ENCODE peak calls at places on chromosomes 16 and 17, in six cellular contexts. Q, J, S, O, I and C are unnamed samples.

GRCh38 chr16:69194488-69194887 is 7.5 kb downstream of the SNTB2 start:
- DNase-seq in O (no peak), S (no peak), J (peak; percentile 61), I (no peak), Q (no peak), C (no peak)

GRCh38 chr17:18143044-18143936 is 34.7 kb downstream of the MYO15A start:
- DNase-seq in S (no peak), I (no peak), O (no peak), Q (no peak), J (no peak), C (no peak)

GRCh38 chr17:41973457-41973856 is 6.9 kb downstream of the CNP start:
- DNase-seq in I (no peak), S (peak; percentile 43), J (no peak), Q (no peak), O (peak; percentile 23), C (peak; percentile 61)

GRCh38 chr17:21549107-21549687 is 143.1 kb upstream of the KCNJ18 start:
- DNase-seq in O (no peak), I (peak; percentile 73), J (no peak), S (no peak), Q (no peak), C (no peak)

GRCh38 chr16:81466351-81466960 is 21.8 kb downstream of the CMIP start:
- DNase-seq in S (no peak), J (no peak), I (peak; percentile 58), O (no peak), Q (no peak), C (no peak)

GRCh38 chr16:9836118-9836736 is 346.0 kb downstream of the GRIN2A start:
- DNase-seq in O (no peak), S (no peak), J (no peak), Q (no peak), I (peak; percentile 33), C (no peak)

GRCh38 chr16:1158456-1159324 is 5.8 kb downstream of the CACNA1H start:
- DNase-seq in I (peak; percentile 38), S (peak; percentile 88), Q (no peak), O (peak; percentile 62), J (peak; percentile 95), C (peak; percentile 81)

GRCh38 chr17:64106918-64107317 is 23.0 kb downstream of the ERN1 start:
- DNase-seq in Q (no peak), O (no peak), J (no peak), I (no peak), S (no peak), C (no peak)

GRCh38 chr17:42189651-42189965 is 4.4 kb upstream of the HCRT start:
- DNase-seq in Q (no peak), S (no peak), J (no peak), O (no peak), I (no peak), C (no peak)

GRCh38 chr16:66028505-66029216 is 337.8 kb upstream of the CDH5 start:
- DNase-seq in J (no peak), O (no peak), I (peak; percentile 88), S (no peak), Q (no peak), C (no peak)

GRCh38 chr17:488993-489757 is 136.6 kb upstream of the RPH3AL start:
- DNase-seq in S (peak; percentile 36), Q (peak; percentile 16), O (no peak), I (peak; percentile 75), J (no peak), C (peak; percentile 62)

GRCh38 chr17:40035162-40035559 is 19.0 kb downstream of the MED24 start:
- DNase-seq in S (no peak), O (no peak), I (peak; percentile 25), J (no peak), Q (no peak), C (no peak)

GRCh38 chr16:76955629-76956028 is 235.4 kb upstream of the MON1B start:
- DNase-seq in O (no peak), I (peak; percentile 44), Q (no peak), J (no peak), S (no peak), C (no peak)

GRCh38 chr16:3468501-3468900 is 25.0 kb downstream of the NAA60 start:
- DNase-seq in O (no peak), S (no peak), J (no peak), I (no peak), Q (no peak), C (no peak)

GRCh38 chr16:56874800-56875199 is 9.8 kb downstream of the SLC12A3 start:
- DNase-seq in I (peak; percentile 73), Q (no peak), S (no peak), O (peak; percentile 74), J (no peak), C (no peak)

GRCh38 chr17:33142703-33143299 is 150.3 kb downstream of the ASIC2 start:
- DNase-seq in S (no peak), Q (no peak), J (no peak), I (peak; percentile 36), O (no peak), C (no peak)

GRCh38 chr17:27511154-27511553 is 54.9 kb downstream of the KSR1 start:
- DNase-seq in Q (no peak), O (no peak), I (no peak), J (no peak), S (no peak), C (no peak)

GRCh38 chr16:82991941-82992675 is 365.3 kb downstream of the CDH13 start:
- DNase-seq in S (no peak), Q (no peak), I (no peak), O (no peak), J (no peak), C (no peak)

GRCh38 chr16:79801550-79802090 is 201.1 kb upstream of the MAF start:
- DNase-seq in J (no peak), S (no peak), O (no peak), Q (no peak), I (peak; percentile 50), C (no peak)

GRCh38 chr17:9977175-9977574 is 72.1 kb upstream of the RCVRN start:
- DNase-seq in J (no peak), Q (no peak), I (no peak), S (no peak), O (no peak), C (no peak)

GRCh38 chr17:64092952-64093451 is 36.9 kb downstream of the ERN1 start:
- DNase-seq in O (no peak), Q (no peak), S (no peak), J (no peak), I (no peak), C (no peak)

GRCh38 chr17:63492940-63493339 is 16.1 kb downstream of the ACE start:
- DNase-seq in O (no peak), J (no peak), I (no peak), S (no peak), Q (no peak), C (no peak)

GRCh38 chr17:16935786-16936185 is 36.1 kb downstream of the TNFRSF13B start:
- DNase-seq in Q (no peak), J (peak; percentile 32), I (no peak), S (no peak), O (no peak), C (no peak)

GRCh38 chr17:8144401-8145295 is 7.6 kb downstream of the PER1 start:
- DNase-seq in O (no peak), I (no peak), S (no peak), Q (no peak), J (peak; percentile 68), C (no peak)

GRCh38 chr17:60249517-60249826 is 99.7 kb downstream of the CA4 start:
- DNase-seq in J (no peak), O (no peak), Q (no peak), S (no peak), I (peak; percentile 46), C (no peak)

GRCh38 chr17:12040478-12040877 is 19.8 kb downstream of the MAP2K4 start:
- DNase-seq in J (no peak), Q (no peak), O (no peak), S (no peak), I (no peak), C (no peak)

GRCh38 chr17:65627892-65628622 is 66.6 kb upstream of the AXIN2 start:
- DNase-seq in S (no peak), Q (no peak), I (peak; percentile 77), J (peak; percentile 79), O (peak; percentile 14), C (peak; percentile 21)

GRCh38 chr17:489758-490329 is 137.2 kb upstream of the RPH3AL start:
- DNase-seq in S (peak; percentile 42), J (peak; percentile 74), O (no peak), I (peak; percentile 55), Q (peak; percentile 52), C (peak; percentile 37)

GRCh38 chr17:42177684-42178083 is 3.3 kb downstream of the KCNH4 start:
- DNase-seq in I (no peak), J (no peak), O (no peak), S (no peak), Q (no peak), C (no peak)

GRCh38 chr16:19843371-19843770 is 41.3 kb downstream of the GPRC5B start:
- DNase-seq in Q (no peak), O (no peak), J (peak; percentile 14), I (peak; percentile 25), S (no peak), C (no peak)

GRCh38 chr16:30087181-30087898 is 4.4 kb downstream of the TBX6 start:
- DNase-seq in S (no peak), I (no peak), J (no peak), Q (no peak), O (no peak), C (no peak)

GRCh38 chr16:23757937-23758619 is 3.3 kb downstream of the CHP2 start:
- DNase-seq in O (no peak), S (no peak), Q (no peak), J (no peak), I (no peak), C (no peak)
- TF ChIP-seq CTCF in O (no peak), S (no peak), Q (no peak), J (no peak), I (no peak), C (no peak)

GRCh38 chr16:88705746-88706287 is 391 bp downstream of the RNF166 start:
- DNase-seq in O (no peak), Q (peak; percentile 32), I (no peak), S (no peak), J (no peak), C (no peak)

GRCh38 chr16:88703486-88704309 is 2.5 kb downstream of the RNF166 start:
- DNase-seq in S (peak; percentile 69), Q (peak; percentile 85), I (peak; percentile 22), J (no peak), O (no peak), C (no peak)

GRCh38 chr16:88705076-88705684 is 1.0 kb downstream of the RNF166 start:
- DNase-seq in I (peak; percentile 49), J (no peak), S (peak; percentile 64), Q (peak; percentile 66), O (no peak), C (no peak)

GRCh38 chr16:88706965-88707871 is 915 bp downstream of the CTU2 start:
- DNase-seq in J (no peak), Q (no peak), I (no peak), S (no peak), O (no peak), C (no peak)

GRCh38 chr16:88706288-88706964 is at the start of the genes CTU2 and RNF166:
- DNase-seq in S (peak; percentile 95), O (peak; percentile 87), Q (peak; percentile 96), I (peak; percentile 85), J (peak; percentile 95), C (peak; percentile 94)
- H3K4me1 ChIP-seq in S (peaks cover 26% of the 10 kb centered on the region), O (peaks cover 15% of the 10 kb centered on the region), Q (peaks cover 30% of the 10 kb centered on the region), I (peaks cover 5% of the 10 kb centered on the region), J (no peaks in the 10 kb centered on the region), C (peaks cover 18% of the 10 kb centered on the region)

GRCh38 chr17:2266865-2267228 is 36.7 kb downstream of the SMG6 start:
- DNase-seq in J (no peak), O (no peak), S (no peak), Q (no peak), I (no peak), C (no peak)
- H3K4me3 ChIP-seq in J (no peak overlapping the region), O (no peak overlapping the region), S (no peak overlapping the region), Q (peak overlapping the region; percentile 51), I (no peak overlapping the region), C (no peak overlapping the region)

GRCh38 chr17:61702450-61702849 is 111.4 kb upstream of the NACA2 start:
- DNase-seq in O (no peak), Q (no peak), I (no peak), J (no peak), S (no peak), C (no peak)
- TF ChIP-seq CTCF in O (no peak), Q (no peak), I (no peak), J (no peak), S (no peak), C (no peak)